ENCODE peak calls at places on chromosomes 5 and 9, in eight cellular contexts. One of them, this sample, is unnamed.

GRCh38 chr9:120475341-120475740 is 104.6 kb downstream of the CDK5RAP2 start:
- DNase-seq in DND-41: no peak
- DNase-seq in HCT116: no peak
- DNase-seq in keratinocyte: no peak
- DNase-seq in IMR-90: peak; percentile 52
- DNase-seq in endothelial cell of umbilical vein: no peak
- DNase-seq in Karpas-422: no peak
- DNase-seq in fibroblast of lung: peak; percentile 89
- DNase-seq in this sample: no peak

GRCh38 chr9:114968710-114969109 is 38.3 kb upstream of the TNFSF8 start:
- DNase-seq in Karpas-422: no peak
- DNase-seq in keratinocyte: no peak
- DNase-seq in HCT116: no peak
- DNase-seq in IMR-90: peak; percentile 17
- DNase-seq in fibroblast of lung: peak; percentile 34
- DNase-seq in endothelial cell of umbilical vein: no peak
- DNase-seq in DND-41: no peak
- DNase-seq in this sample: peak; percentile 11

GRCh38 chr5:95446009-95446408 is 54.8 kb downstream of the FAM81B start:
- DNase-seq in endothelial cell of umbilical vein: no peak
- DNase-seq in fibroblast of lung: peak; percentile 91
- DNase-seq in keratinocyte: peak; percentile 63
- DNase-seq in Karpas-422: no peak
- DNase-seq in HCT116: peak; percentile 10
- DNase-seq in DND-41: no peak
- DNase-seq in IMR-90: peak; percentile 40
- DNase-seq in this sample: no peak

GRCh38 chr5:399296-400281 is 43.4 kb upstream of the EXOC3 start:
- DNase-seq in endothelial cell of umbilical vein: peak; percentile 96
- DNase-seq in DND-41: no peak
- DNase-seq in IMR-90: peak; percentile 98
- DNase-seq in HCT116: peak; percentile 40
- DNase-seq in keratinocyte: no peak
- DNase-seq in fibroblast of lung: peak; percentile 92
- DNase-seq in Karpas-422: peak; percentile 79
- DNase-seq in this sample: peak; percentile 91

GRCh38 chr9:135797507-135798302 is 95.7 kb downstream of the KCNT1 start:
- DNase-seq in keratinocyte: no peak
- DNase-seq in endothelial cell of umbilical vein: peak; percentile 29
- DNase-seq in fibroblast of lung: peak; percentile 12
- DNase-seq in Karpas-422: peak; percentile 71
- DNase-seq in HCT116: peak; percentile 24
- DNase-seq in IMR-90: peak; percentile 31
- DNase-seq in DND-41: peak; percentile 37
- DNase-seq in this sample: peak; percentile 80

GRCh38 chr9:137173795-137174664 is 2.2 kb upstream of the TMEM210 start:
- DNase-seq in Karpas-422: no peak
- DNase-seq in HCT116: no peak
- DNase-seq in keratinocyte: no peak
- DNase-seq in endothelial cell of umbilical vein: no peak
- DNase-seq in DND-41: no peak
- DNase-seq in fibroblast of lung: no peak
- DNase-seq in IMR-90: no peak
- DNase-seq in this sample: no peak

GRCh38 chr5:144467795-144468194 is 297.1 kb downstream of the KCTD16 start:
- DNase-seq in endothelial cell of umbilical vein: peak; percentile 40
- DNase-seq in Karpas-422: no peak
- DNase-seq in IMR-90: peak; percentile 56
- DNase-seq in fibroblast of lung: peak; percentile 50
- DNase-seq in HCT116: peak; percentile 8
- DNase-seq in DND-41: no peak
- DNase-seq in keratinocyte: no peak
- DNase-seq in this sample: peak; percentile 87

GRCh38 chr9:114493521-114494184 is 11.6 kb downstream of the WHRN start:
- DNase-seq in Karpas-422: no peak
- DNase-seq in DND-41: no peak
- DNase-seq in IMR-90: no peak
- DNase-seq in HCT116: no peak
- DNase-seq in keratinocyte: no peak
- DNase-seq in endothelial cell of umbilical vein: peak; percentile 33
- DNase-seq in fibroblast of lung: no peak
- DNase-seq in this sample: no peak

GRCh38 chr5:144085381-144085780 is 85.1 kb downstream of the YIPF5 start:
- DNase-seq in HCT116: no peak
- DNase-seq in DND-41: no peak
- DNase-seq in keratinocyte: no peak
- DNase-seq in endothelial cell of umbilical vein: no peak
- DNase-seq in IMR-90: no peak
- DNase-seq in fibroblast of lung: no peak
- DNase-seq in Karpas-422: no peak
- DNase-seq in this sample: no peak

GRCh38 chr5:37370864-37371726 is at the start of gene NUP155:
- DNase-seq in DND-41: peak; percentile 92
- DNase-seq in fibroblast of lung: peak; percentile 97
- DNase-seq in HCT116: peak; percentile 95
- DNase-seq in keratinocyte: peak; percentile 92
- DNase-seq in IMR-90: peak; percentile 95
- DNase-seq in endothelial cell of umbilical vein: peak; percentile 94
- DNase-seq in Karpas-422: peak; percentile 97
- DNase-seq in this sample: peak; percentile 97

GRCh38 chr5:176823869-176824412 is 13.6 kb downstream of the UNC5A start:
- DNase-seq in endothelial cell of umbilical vein: no peak
- DNase-seq in HCT116: no peak
- DNase-seq in IMR-90: no peak
- DNase-seq in fibroblast of lung: no peak
- DNase-seq in DND-41: no peak
- DNase-seq in Karpas-422: no peak
- DNase-seq in keratinocyte: no peak
- DNase-seq in this sample: no peak

GRCh38 chr9:28801144-28801799 is 1228.0 kb upstream of the C9orf72 start:
- DNase-seq in fibroblast of lung: peak; percentile 38
- DNase-seq in keratinocyte: no peak
- DNase-seq in IMR-90: no peak
- DNase-seq in endothelial cell of umbilical vein: no peak
- DNase-seq in DND-41: no peak
- DNase-seq in HCT116: no peak
- DNase-seq in Karpas-422: no peak
- DNase-seq in this sample: no peak

GRCh38 chr9:4746278-4746677 is 5.3 kb upstream of the AK3 start:
- DNase-seq in HCT116: no peak
- DNase-seq in fibroblast of lung: no peak
- DNase-seq in keratinocyte: no peak
- DNase-seq in endothelial cell of umbilical vein: no peak
- DNase-seq in Karpas-422: no peak
- DNase-seq in IMR-90: no peak
- DNase-seq in DND-41: no peak
- DNase-seq in this sample: no peak

GRCh38 chr5:160287378-160288051 is 24.8 kb downstream of the CCNJL start:
- DNase-seq in endothelial cell of umbilical vein: peak; percentile 80
- DNase-seq in keratinocyte: no peak
- DNase-seq in fibroblast of lung: peak; percentile 70
- DNase-seq in Karpas-422: no peak
- DNase-seq in IMR-90: no peak
- DNase-seq in DND-41: no peak
- DNase-seq in HCT116: no peak
- DNase-seq in this sample: peak; percentile 96

GRCh38 chr9:124511426-124511840 is 4.2 kb upstream of the NR5A1 start:
- DNase-seq in DND-41: no peak
- DNase-seq in Karpas-422: no peak
- DNase-seq in keratinocyte: no peak
- DNase-seq in endothelial cell of umbilical vein: no peak
- DNase-seq in HCT116: no peak
- DNase-seq in fibroblast of lung: no peak
- DNase-seq in IMR-90: no peak
- DNase-seq in this sample: no peak

GRCh38 chr9:124469011-124469832 is 19.0 kb downstream of the ADGRD2 start:
- DNase-seq in endothelial cell of umbilical vein: no peak
- DNase-seq in keratinocyte: no peak
- DNase-seq in IMR-90: no peak
- DNase-seq in Karpas-422: no peak
- DNase-seq in fibroblast of lung: no peak
- DNase-seq in HCT116: no peak
- DNase-seq in DND-41: no peak
- DNase-seq in this sample: no peak

GRCh38 chr5:28580616-28581015 is 1542.2 kb upstream of the CDH9 start:
- DNase-seq in fibroblast of lung: peak; percentile 82
- DNase-seq in IMR-90: no peak
- DNase-seq in endothelial cell of umbilical vein: no peak
- DNase-seq in Karpas-422: no peak
- DNase-seq in DND-41: no peak
- DNase-seq in keratinocyte: no peak
- DNase-seq in HCT116: no peak
- DNase-seq in this sample: no peak

GRCh38 chr5:73968246-73968645 is 342.2 kb downstream of the ARHGEF28 start:
- DNase-seq in DND-41: no peak
- DNase-seq in IMR-90: no peak
- DNase-seq in HCT116: no peak
- DNase-seq in keratinocyte: no peak
- DNase-seq in Karpas-422: no peak
- DNase-seq in endothelial cell of umbilical vein: no peak
- DNase-seq in fibroblast of lung: no peak
- DNase-seq in this sample: no peak

GRCh38 chr5:73968729-73969128 is 342.7 kb downstream of the ARHGEF28 start:
- DNase-seq in fibroblast of lung: peak; percentile 85
- DNase-seq in HCT116: no peak
- DNase-seq in DND-41: no peak
- DNase-seq in endothelial cell of umbilical vein: no peak
- DNase-seq in Karpas-422: no peak
- DNase-seq in IMR-90: peak; percentile 12
- DNase-seq in keratinocyte: no peak
- DNase-seq in this sample: no peak

GRCh38 chr5:73966411-73966810 is 340.4 kb downstream of the ARHGEF28 start:
- DNase-seq in endothelial cell of umbilical vein: no peak
- DNase-seq in DND-41: no peak
- DNase-seq in Karpas-422: no peak
- DNase-seq in fibroblast of lung: no peak
- DNase-seq in HCT116: no peak
- DNase-seq in IMR-90: no peak
- DNase-seq in keratinocyte: no peak
- DNase-seq in this sample: no peak

GRCh38 chr5:73969195-73970059 is 343.4 kb downstream of the ARHGEF28 start:
- DNase-seq in keratinocyte: no peak
- DNase-seq in DND-41: no peak
- DNase-seq in Karpas-422: no peak
- DNase-seq in IMR-90: no peak
- DNase-seq in HCT116: no peak
- DNase-seq in endothelial cell of umbilical vein: no peak
- DNase-seq in fibroblast of lung: no peak
- DNase-seq in this sample: no peak

GRCh38 chr5:73967347-73967746 is 341.4 kb downstream of the ARHGEF28 start:
- DNase-seq in endothelial cell of umbilical vein: no peak
- DNase-seq in Karpas-422: no peak
- DNase-seq in IMR-90: peak; percentile 25
- DNase-seq in fibroblast of lung: no peak
- DNase-seq in DND-41: no peak
- DNase-seq in keratinocyte: no peak
- DNase-seq in HCT116: no peak
- DNase-seq in this sample: no peak
- H3K9ac ChIP-seq in endothelial cell of umbilical vein: no peak overlapping the region
- H3K9ac ChIP-seq in Karpas-422: no peak overlapping the region
- H3K9ac ChIP-seq in IMR-90: no peak overlapping the region
- H3K9ac ChIP-seq in fibroblast of lung: no peak overlapping the region
- H3K9ac ChIP-seq in DND-41: no peak overlapping the region
- H3K9ac ChIP-seq in keratinocyte: no peak overlapping the region
- H3K9ac ChIP-seq in HCT116: no peak overlapping the region
- H3K9ac ChIP-seq in this sample: no peak overlapping the region

DNA sequence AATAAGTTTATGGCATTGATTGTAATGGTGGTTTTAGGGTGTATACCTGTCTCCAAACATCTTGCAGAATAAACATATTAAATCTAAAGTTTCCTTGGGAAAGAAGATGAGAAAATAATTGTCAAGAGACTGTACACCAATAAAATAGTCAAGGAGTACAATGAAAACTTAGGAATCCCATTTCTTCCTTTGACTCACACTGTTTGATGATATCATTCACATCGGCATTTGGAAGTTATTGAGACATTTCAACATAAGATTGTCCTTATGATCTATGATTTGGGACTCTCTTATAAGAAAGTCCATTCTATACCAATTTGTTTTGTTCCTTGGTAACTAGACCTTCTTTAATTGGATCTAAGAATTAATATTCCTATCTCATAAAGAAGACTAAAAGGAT is 482.7 kb downstream of the RAB3C start:
- DNase-seq in keratinocyte: no peak
- DNase-seq in Karpas-422: no peak
- DNase-seq in DND-41: no peak
- DNase-seq in fibroblast of lung: peak; percentile 53
- DNase-seq in endothelial cell of umbilical vein: no peak
- DNase-seq in IMR-90: peak; percentile 71
- DNase-seq in HCT116: no peak
- DNase-seq in this sample: no peak
- H3K27ac ChIP-seq in keratinocyte: no peak overlapping the region
- H3K27ac ChIP-seq in Karpas-422: no peak overlapping the region
- H3K27ac ChIP-seq in DND-41: no peak overlapping the region
- H3K27ac ChIP-seq in fibroblast of lung: no peak overlapping the region
- H3K27ac ChIP-seq in endothelial cell of umbilical vein: no peak overlapping the region
- H3K27ac ChIP-seq in IMR-90: no peak overlapping the region
- H3K27ac ChIP-seq in HCT116: no peak overlapping the region
- H3K27ac ChIP-seq in this sample: no peak overlapping the region

GRCh38 chr5:93163010-93163663 is 417.9 kb downstream of the NR2F1-AS1 start:
- DNase-seq in Karpas-422: no peak
- DNase-seq in endothelial cell of umbilical vein: peak; percentile 92
- DNase-seq in IMR-90: peak; percentile 88
- DNase-seq in DND-41: no peak
- DNase-seq in HCT116: peak; percentile 91
- DNase-seq in fibroblast of lung: peak; percentile 97
- DNase-seq in keratinocyte: peak; percentile 28
- DNase-seq in this sample: no peak
- H3K9ac ChIP-seq in Karpas-422: no peak overlapping the region
- H3K9ac ChIP-seq in endothelial cell of umbilical vein: peak overlapping the region; percentile 96
- H3K9ac ChIP-seq in IMR-90: no peak overlapping the region
- H3K9ac ChIP-seq in DND-41: no peak overlapping the region
- H3K9ac ChIP-seq in HCT116: peak overlapping the region; percentile 39
- H3K9ac ChIP-seq in fibroblast of lung: no peak overlapping the region
- H3K9ac ChIP-seq in keratinocyte: no peak overlapping the region
- H3K9ac ChIP-seq in this sample: no peak overlapping the region

GRCh38 chr5:146716636-146717035 is 161.9 kb downstream of the PPP2R2B start:
- DNase-seq in endothelial cell of umbilical vein: no peak
- DNase-seq in keratinocyte: no peak
- DNase-seq in IMR-90: peak; percentile 21
- DNase-seq in DND-41: no peak
- DNase-seq in Karpas-422: no peak
- DNase-seq in fibroblast of lung: peak; percentile 64
- DNase-seq in HCT116: no peak
- DNase-seq in this sample: no peak

GRCh38 chr5:146720132-146720531 is 158.4 kb downstream of the PPP2R2B start:
- DNase-seq in IMR-90: no peak
- DNase-seq in DND-41: no peak
- DNase-seq in HCT116: no peak
- DNase-seq in keratinocyte: no peak
- DNase-seq in fibroblast of lung: no peak
- DNase-seq in endothelial cell of umbilical vein: no peak
- DNase-seq in Karpas-422: no peak
- DNase-seq in this sample: no peak

GRCh38 chr5:146717951-146718350 is 160.6 kb downstream of the PPP2R2B start:
- DNase-seq in endothelial cell of umbilical vein: peak; percentile 60
- DNase-seq in keratinocyte: no peak
- DNase-seq in Karpas-422: no peak
- DNase-seq in HCT116: no peak
- DNase-seq in DND-41: no peak
- DNase-seq in fibroblast of lung: peak; percentile 32
- DNase-seq in IMR-90: no peak
- DNase-seq in this sample: no peak

GRCh38 chr5:146719179-146719578 is 159.4 kb downstream of the PPP2R2B start:
- DNase-seq in endothelial cell of umbilical vein: no peak
- DNase-seq in Karpas-422: no peak
- DNase-seq in fibroblast of lung: no peak
- DNase-seq in HCT116: no peak
- DNase-seq in keratinocyte: no peak
- DNase-seq in IMR-90: no peak
- DNase-seq in DND-41: no peak
- DNase-seq in this sample: no peak

GRCh38 chr5:146718628-146719027 is 159.9 kb downstream of the PPP2R2B start:
- DNase-seq in fibroblast of lung: no peak
- DNase-seq in keratinocyte: no peak
- DNase-seq in Karpas-422: no peak
- DNase-seq in IMR-90: no peak
- DNase-seq in DND-41: no peak
- DNase-seq in HCT116: no peak
- DNase-seq in endothelial cell of umbilical vein: no peak
- DNase-seq in this sample: peak; percentile 46
- H3K27ac ChIP-seq in fibroblast of lung: no peak overlapping the region
- H3K27ac ChIP-seq in keratinocyte: no peak overlapping the region
- H3K27ac ChIP-seq in Karpas-422: no peak overlapping the region
- H3K27ac ChIP-seq in IMR-90: no peak overlapping the region
- H3K27ac ChIP-seq in DND-41: no peak overlapping the region
- H3K27ac ChIP-seq in HCT116: no peak overlapping the region
- H3K27ac ChIP-seq in endothelial cell of umbilical vein: no peak overlapping the region
- H3K27ac ChIP-seq in this sample: no peak overlapping the region